ENCODE peak calls at places on chromosomes 11 and 22, in four cellular contexts. O is activated T-cell treated with anti-CD3 and anti-CD28 coated beads for 1 hour, Y is SW480, Z is NCI-H510A treated with DMSO at 0.1 percent for 48 hours. H is an unnamed sample.

GRCh38 chr11:134845474-134846435 is 433.7 kb upstream of the B3GAT1 start:
- DNase-seq in Z (no peak), Y (no peak), O (no peak), H (no peak)

GRCh38 chr22:36211237-36211881 is 9.8 kb upstream of the APOL4 start:
- DNase-seq in Z (peak), Y (no peak), O (no peak), H (peak)

GRCh38 chr22:46031965-46032851 is 55.2 kb upstream of the WNT7B start:
- DNase-seq in O (no peak), Z (no peak), Y (no peak), H (no peak)

GRCh38 chr11:108316061-108316460 is 93.2 kb downstream of the ATM start:
- DNase-seq in O (no peak), Y (no peak), Z (no peak), H (no peak)

GRCh38 chr11:70650075-70650909 is 252.0 kb downstream of the CTTN start:
- DNase-seq in Y (peak), O (no peak), Z (no peak), H (peak)

GRCh38 chr11:3675971-3676370 is 4.8 kb upstream of the CHRNA10 start:
- DNase-seq in Y (no peak), O (no peak), Z (no peak), H (peak)

GRCh38 chr22:45551310-45552016 is 48.8 kb downstream of the FBLN1 start:
- DNase-seq in Y (no peak), O (no peak), Z (no peak), H (no peak)

GRCh38 chr11:88418508-88418907 is 81.0 kb upstream of the CTSC start:
- DNase-seq in O (no peak), Z (peak), Y (no peak), H (no peak)

GRCh38 chr11:8872017-8872416 is 39.0 kb upstream of the AKIP1 start:
- DNase-seq in O (no peak), Z (no peak), Y (no peak), H (no peak)

GRCh38 chr11:108881136-108881535 is 216.3 kb downstream of the DDX10 start:
- DNase-seq in O (no peak), Z (no peak), Y (no peak), H (no peak)

GRCh38 chr11:762421-763072 is 14.7 kb downstream of the GATD1 start:
- DNase-seq in Y (peak), O (no peak), Z (peak), H (peak)

GRCh38 chr11:34564807-34565241 is 51.2 kb upstream of the ELF5 start:
- DNase-seq in Z (no peak), Y (peak), O (no peak), H (no peak)

H was measured in EL.